ENCODE peak calls at places on chromosome 11, in five cellular contexts. Z, B, X, Y and P are unnamed samples.

GRCh38 chr11:62370743-62371440 is 33.6 kb downstream of the ASRGL1 start:
- DNase-seq in Z (no peak), B (no peak), X (no peak), Y (no peak), P (no peak)

GRCh38 chr11:107172996-107173395 is 154.7 kb upstream of the GUCY1A2 start:
- DNase-seq in Z (no peak), B (no peak), X (no peak), Y (no peak), P (no peak)

GRCh38 chr11:66335531-66336233 is 552 bp downstream of the RIN1 start:
- DNase-seq in Z (no peak), B (no peak), X (peak; percentile 9), Y (no peak), P (peak; percentile 81)

GRCh38 chr11:69574383-69575255 is 66.3 kb upstream of the CCND1 start:
- DNase-seq in Z (no peak), B (no peak), X (no peak), Y (no peak), P (no peak)

GRCh38 chr11:69667619-69668604 is 7.2 kb downstream of the LTO1 start:
- DNase-seq in Z (no peak), B (no peak), X (no peak), Y (peak; percentile 92), P (peak; percentile 11)

GRCh38 chr11:119350302-119350701 is 3.8 kb upstream of the MFRP start:
- DNase-seq in Z (no peak), B (no peak), X (no peak), Y (no peak), P (no peak)

GRCh38 chr11:36702330-36703054 is 104.5 kb upstream of the RAG2 start:
- DNase-seq in Z (peak; percentile 10), B (peak; percentile 41), X (peak; percentile 63), Y (peak; percentile 63), P (peak; percentile 73)

GRCh38 chr11:96237759-96238158 is 105.2 kb downstream of the MAML2 start:
- DNase-seq in Z (no peak), B (no peak), X (no peak), Y (peak; percentile 73), P (no peak)

GRCh38 chr11:133157180-133157579 is 375.1 kb downstream of the OPCML start:
- DNase-seq in Z (no peak), B (no peak), X (no peak), Y (no peak), P (peak; percentile 34)

GRCh38 chr11:13984616-13985474 is 22.3 kb downstream of the SPON1 start:
- DNase-seq in Z (no peak), B (no peak), X (no peak), Y (no peak), P (peak; percentile 31)

GRCh38 chr11:76067099-76067498 is 139.2 kb downstream of the WNT11 start:
- DNase-seq in Z (no peak), B (no peak), X (no peak), Y (no peak), P (no peak)

GRCh38 chr11:116790167-116791001 is 1.3 kb downstream of the APOA5 start:
- DNase-seq in Z (no peak), B (no peak), X (no peak), Y (no peak), P (no peak)
- H2AFZ ChIP-seq in Z (peak overlapping the region; percentile 95), B (no peak overlapping the region), X (peak overlapping the region; percentile 91), Y (no peak overlapping the region), P (no peak overlapping the region)

GRCh38 chr11:7576671-7577225 is 62.9 kb downstream of the PPFIBP2 start:
- DNase-seq in Z (no peak), B (no peak), X (no peak), Y (no peak), P (peak; percentile 55)
- TF ChIP-seq CHD2 in Z (no peak), B (no peak), X (no peak), Y (no peak), P (no peak)

DNA sequence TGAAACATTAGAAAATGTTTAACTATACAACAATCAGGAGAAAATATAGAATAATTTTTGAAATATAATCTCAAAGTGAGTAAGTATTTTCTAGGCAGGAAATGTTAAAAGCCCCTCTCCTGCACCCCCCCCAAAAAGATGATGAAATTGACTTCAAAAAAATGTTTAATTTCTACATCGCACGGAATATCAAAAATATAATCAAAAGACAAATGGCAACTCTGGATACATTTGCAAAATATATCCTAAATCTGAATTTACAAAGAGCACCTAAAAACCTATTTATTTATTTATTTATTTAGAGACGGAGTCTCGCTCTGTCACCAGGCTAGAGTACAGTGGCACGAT is 36.9 kb downstream of the OR4D9 start:
- DNase-seq in Z (no peak), B (no peak), X (no peak), Y (no peak), P (no peak)
- H2AFZ ChIP-seq in Z (no peak overlapping the region), B (no peak overlapping the region), X (peak overlapping the region; percentile 38), Y (no peak overlapping the region), P (no peak overlapping the region)

GRCh38 chr11:58616594-58616993 is 5.9 kb upstream of the CNTF start:
- DNase-seq in Z (no peak), B (no peak), X (no peak), Y (no peak), P (no peak)
- TF ChIP-seq CHD2 in Z (no peak), B (no peak), X (no peak), Y (no peak), P (no peak)

GRCh38 chr11:126257144-126257543 is 11.6 kb downstream of the SRPRA start:
- DNase-seq in Z (no peak), B (no peak), X (no peak), Y (no peak), P (no peak)
- H2AFZ ChIP-seq in Z (no peak overlapping the region), B (no peak overlapping the region), X (no peak overlapping the region), Y (no peak overlapping the region), P (no peak overlapping the region)

GRCh38 chr11:84993386-84993785 is 633.8 kb downstream of the DLG2 start:
- DNase-seq in Z (peak; percentile 7), B (no peak), X (no peak), Y (peak; percentile 1), P (no peak)

DNA sequence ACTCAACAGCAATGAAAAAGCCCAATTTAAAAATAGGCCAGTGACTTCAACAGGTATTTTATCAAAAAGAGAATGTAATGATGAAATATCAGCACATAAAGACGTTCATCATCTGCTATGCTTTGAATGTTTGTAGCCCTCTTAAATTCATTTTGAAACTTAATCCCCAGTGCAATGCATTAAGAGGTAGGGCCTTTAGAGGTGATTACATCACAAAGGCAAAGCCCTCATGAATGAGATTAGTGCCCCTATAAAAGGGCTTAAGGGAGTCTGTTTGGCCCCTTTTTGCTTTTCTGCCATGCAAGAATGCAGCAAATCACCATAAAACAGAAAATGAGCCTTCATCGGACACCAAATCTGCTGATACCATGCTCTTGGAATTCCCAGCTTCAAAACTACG is 637.0 kb downstream of the DLG2 start:
- DNase-seq in Z (no peak), B (no peak), X (no peak), Y (no peak), P (no peak)
- TF ChIP-seq CHD2 in Z (no peak), B (no peak), X (no peak), Y (no peak), P (no peak)

GRCh38 chr11:35525501-35526175 is at the start of gene PAMR1:
- DNase-seq in Z (peak; percentile 54), B (no peak), X (no peak), Y (no peak), P (no peak)
- H2AFZ ChIP-seq in Z (peak within 1 kb of the TSS; percentile 81), B (no peak within 1 kb of the TSS), X (no peak within 1 kb of the TSS), Y (no peak within 1 kb of the TSS), P (peak within 1 kb of the TSS; percentile 52)